ENCODE peak calls at places on chromosomes 2 and 18, in five cellular contexts. M, N, J, A and Y are unnamed samples.

GRCh38 chr18:35112696-35113095 is 71.5 kb downstream of the MAPRE2 start:
- DNase-seq in M (no peak), N (no peak), J (no peak), A (no peak), Y (no peak)

GRCh38 chr2:58925676-58926081 is 684.6 kb upstream of the FANCL start:
- DNase-seq in M (no peak), N (no peak), J (no peak), A (peak), Y (no peak)

GRCh38 chr2:157777425-157777824 is 98.7 kb downstream of the ACVR1 start:
- DNase-seq in M (peak), N (peak), J (peak), A (no peak), Y (no peak)

GRCh38 chr2:172248381-172249173 is 145.9 kb upstream of the DLX2 start:
- DNase-seq in M (no peak), N (no peak), J (no peak), A (no peak), Y (no peak)

GRCh38 chr2:234823877-234824376 is 127.9 kb upstream of the SH3BP4 start:
- DNase-seq in M (peak), N (peak), J (no peak), A (no peak), Y (no peak)

GRCh38 chr2:10839813-10840212 is 27.2 kb upstream of the PDIA6 start:
- DNase-seq in M (no peak), N (no peak), J (no peak), A (no peak), Y (peak)

GRCh38 chr2:88329815-88330603 is 122.5 kb downstream of the FOXI3 start:
- DNase-seq in M (no peak), N (no peak), J (peak), A (no peak), Y (peak)

GRCh38 chr2:104929663-104930062 is 75.7 kb downstream of the POU3F3 start:
- DNase-seq in M (no peak), N (no peak), J (no peak), A (no peak), Y (no peak)

GRCh38 chr2:190802133-190802532 is 78.5 kb upstream of the GLS start:
- DNase-seq in M (no peak), N (no peak), J (no peak), A (no peak), Y (peak)

GRCh38 chr2:2655451-2655850 is 324.4 kb upstream of the MYT1L start:
- DNase-seq in M (no peak), N (no peak), J (no peak), A (no peak), Y (no peak)

GRCh38 chr18:76442413-76443171 is 52.5 kb downstream of the ZNF516 start:
- DNase-seq in M (no peak), N (no peak), J (no peak), A (no peak), Y (no peak)

GRCh38 chr18:59820663-59821062 is 79.1 kb upstream of the PMAIP1 start:
- DNase-seq in M (no peak), N (no peak), J (no peak), A (no peak), Y (no peak)

GRCh38 chr18:48727685-48728084 is 188.9 kb downstream of the CTIF start:
- DNase-seq in M (no peak), N (no peak), J (no peak), A (no peak), Y (no peak)

GRCh38 chr2:181779288-181779871 is 99.1 kb upstream of the NEUROD1 start:
- DNase-seq in M (no peak), N (no peak), J (no peak), A (no peak), Y (no peak)

GRCh38 chr2:23268467-23269263 is 116.3 kb upstream of the KLHL29 start:
- DNase-seq in M (no peak), N (no peak), J (no peak), A (no peak), Y (no peak)

GRCh38 chr2:6982484-6982883 is 65.3 kb downstream of the RNF144A start:
- DNase-seq in M (no peak), N (no peak), J (no peak), A (no peak), Y (no peak)

GRCh38 chr18:58784601-58785137 is 80.0 kb upstream of the ZNF532 start:
- DNase-seq in M (peak), N (no peak), J (no peak), A (no peak), Y (peak)
- H3K4me3 ChIP-seq in M (no peak), N (no peak), J (no peak), A (no peak), Y (no peak)

GRCh38 chr2:219446689-219447088 is 12.0 kb downstream of the SPEG start:
- DNase-seq in M (no peak), N (no peak), J (no peak), A (no peak), Y (no peak)

GRCh38 chr2:219449609-219450008 is 15.0 kb downstream of the SPEG start:
- DNase-seq in M (no peak), N (no peak), J (no peak), A (no peak), Y (no peak)

GRCh38 chr2:219447242-219448098 is 12.8 kb downstream of the SPEG start:
- DNase-seq in M (peak), N (no peak), J (no peak), A (no peak), Y (peak)

GRCh38 chr2:219448099-219448775 is 13.6 kb downstream of the SPEG start:
- DNase-seq in M (no peak), N (no peak), J (no peak), A (no peak), Y (peak)

GRCh38 chr2:219448776-219449476 is 14.3 kb downstream of the SPEG start:
- DNase-seq in M (no peak), N (no peak), J (no peak), A (no peak), Y (peak)
- H3K4me3 ChIP-seq in M (no peak), N (no peak), J (no peak), A (no peak), Y (peak)

GRCh38 chr18:46204143-46204542 is 100.0 kb downstream of the HAUS1 start:
- DNase-seq in M (no peak), N (no peak), J (no peak), A (no peak), Y (no peak)
- H3K4me3 ChIP-seq in M (no peak), N (no peak), J (no peak), A (no peak), Y (no peak)

GRCh38 chr2:233080836-233081229 is 20.7 kb downstream of the INPP5D start:
- DNase-seq in M (no peak), N (no peak), J (no peak), A (no peak), Y (no peak)
- H3K4me3 ChIP-seq in M (no peak), N (no peak), J (no peak), A (no peak), Y (no peak)

GRCh38 chr2:149000168-149000938 is 38.1 kb upstream of the LYPD6B start:
- DNase-seq in M (no peak), N (no peak), J (no peak), A (no peak), Y (no peak)

GRCh38 chr2:148999451-148999891 is 39.0 kb upstream of the LYPD6B start:
- DNase-seq in M (no peak), N (peak), J (no peak), A (no peak), Y (no peak)

GRCh38 chr2:148996805-148997204 is 41.7 kb upstream of the LYPD6B start:
- DNase-seq in M (no peak), N (no peak), J (no peak), A (no peak), Y (no peak)

GRCh38 chr2:148998162-148998830 is 40.2 kb upstream of the LYPD6B start:
- DNase-seq in M (no peak), N (no peak), J (no peak), A (no peak), Y (no peak)

DNA sequence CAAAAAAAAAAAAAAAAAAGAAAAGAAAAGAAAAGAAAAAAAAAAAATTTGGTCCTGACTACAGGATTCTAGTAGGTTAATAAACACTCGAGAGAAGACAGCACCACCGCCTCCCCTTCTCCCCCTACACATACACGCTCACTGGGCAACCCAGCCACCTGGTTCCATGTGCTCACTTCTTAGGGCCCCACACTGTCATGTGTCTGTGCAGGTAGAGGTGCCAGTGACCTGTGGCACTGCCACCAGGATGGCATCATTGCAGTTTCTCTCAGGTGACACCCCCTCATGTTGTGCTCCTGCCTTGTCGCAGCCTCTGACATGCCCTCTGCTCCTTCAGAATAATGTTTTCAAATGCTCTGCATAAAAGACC is 39.7 kb upstream of the LYPD6B start:
- DNase-seq in M (no peak), N (no peak), J (no peak), A (no peak), Y (no peak)
- H3K4me3 ChIP-seq in M (no peak), N (no peak), J (no peak), A (no peak), Y (no peak)

GRCh38 chr2:36569267-36569860 is 28.6 kb downstream of the FEZ2 start:
- DNase-seq in M (no peak), N (no peak), J (no peak), A (no peak), Y (peak)
- H3K4me3 ChIP-seq in M (no peak), N (no peak), J (peak), A (no peak), Y (no peak)

GRCh38 chr2:111116843-111117665 is 3.7 kb upstream of the BCL2L11 start:
- DNase-seq in M (peak), N (peak), J (peak), A (peak), Y (peak)
- H3K4me3 ChIP-seq in M (peak), N (no peak), J (peak), A (peak), Y (peak)

GRCh38 chr2:42929577-42929984 is 137.2 kb upstream of the HAAO start:
- DNase-seq in M (no peak), N (no peak), J (no peak), A (no peak), Y (no peak)
- H3K4me3 ChIP-seq in M (no peak), N (no peak), J (no peak), A (no peak), Y (no peak)

GRCh38 chr2:66426250-66427064 is 8.5 kb upstream of the MEIS1 start:
- DNase-seq in M (peak), N (no peak), J (no peak), A (no peak), Y (peak)
- H3K4me3 ChIP-seq in M (peak), N (no peak), J (no peak), A (peak), Y (peak)